ENCODE peak calls at places on chromosomes 13 and 19, in ten cellular contexts. A is GM23338; D is C1 segment of cervical spinal cord; L is cerebellar cortex; M is naive thymus-derived CD4-positive, alpha-beta T cell; B is ELR; U is NCI-H1694 treated with DMSO at 0.1 percent for 48 hours; V is body of pancreas; W is stimulated activated CD4-positive, alpha-beta T cell treated with anti-CD3 and anti-CD28 coated beads, Interleukin-15, amount 100 ng/mL, for 24 hours; C is RWPE1. O is an unnamed sample.

GRCh38 chr19:33832633-33833032 is 36.0 kb downstream of the KCTD15 start:
- DNase-seq in A (no peak), U (no peak), D (no peak), W (no peak), C (no peak), V (no peak), M (no peak), L (no peak), B (no peak), O (no peak)

GRCh38 chr19:1665565-1666047 is 13.2 kb upstream of the TCF3 start:
- DNase-seq in V (no peak), B (no peak), A (no peak), C (no peak), U (no peak), W (no peak), L (no peak), D (no peak), M (no peak), O (no peak)

GRCh38 chr13:98478134-98479129 is 98.5 kb downstream of the STK24 start:
- DNase-seq in M (peak), V (no peak), A (peak), L (no peak), D (no peak), B (peak), C (no peak), U (no peak), W (peak), O (no peak)

GRCh38 chr19:39941615-39942507 is 7.4 kb upstream of the FCGBP start:
- DNase-seq in B (peak), M (peak), A (no peak), W (peak), V (no peak), U (no peak), C (no peak), L (no peak), D (no peak), O (no peak)

GRCh38 chr13:41418027-41418426 is 39.3 kb upstream of the RGCC start:
- DNase-seq in U (no peak), A (no peak), C (no peak), M (no peak), L (no peak), D (no peak), B (peak), V (no peak), W (no peak), O (no peak)

GRCh38 chr19:661427-662196 is 1.4 kb downstream of the RNF126 start:
- DNase-seq in U (no peak), D (no peak), V (no peak), M (peak), C (peak), B (peak), W (peak), L (no peak), A (no peak), O (no peak)

GRCh38 chr19:38441660-38442348 is 8.3 kb downstream of the RYR1 start:
- DNase-seq in V (no peak), U (no peak), L (peak), M (no peak), D (no peak), A (peak), C (no peak), W (no peak), B (peak), O (no peak)

GRCh38 chr19:5719274-5719960 is 529 bp downstream of the LONP1 start:
- DNase-seq in L (no peak), D (no peak), A (peak), V (no peak), C (peak), W (peak), U (no peak), M (no peak), B (peak), O (no peak)

GRCh38 chr19:2290441-2291184 is 8.6 kb upstream of the PEAK3 start:
- DNase-seq in W (peak), M (peak), V (no peak), C (no peak), A (peak), B (no peak), D (no peak), L (no peak), U (no peak), O (no peak)

GRCh38 chr19:39416626-39417120 is 4.2 kb downstream of the PLEKHG2 start:
- DNase-seq in A (no peak), U (no peak), W (no peak), V (no peak), L (no peak), D (no peak), M (no peak), B (no peak), C (no peak), O (no peak)

GRCh38 chr13:39729161-39729560 is 73.7 kb downstream of the COG6 start:
- DNase-seq in B (no peak), V (no peak), L (no peak), U (peak), A (no peak), C (no peak), M (no peak), W (no peak), D (no peak), O (no peak)

GRCh38 chr13:75399168-75399878 is 82.6 kb downstream of the TBC1D4 start:
- DNase-seq in V (no peak), D (no peak), U (no peak), A (no peak), C (no peak), W (no peak), M (no peak), L (no peak), B (peak), O (no peak)

GRCh38 chr19:47891923-47892666 is 6.0 kb upstream of the SULT2A1 start:
- DNase-seq in A (peak), M (no peak), W (no peak), C (no peak), L (no peak), B (no peak), U (no peak), V (peak), D (no peak), O (no peak)

GRCh38 chr19:16386619-16387240 is 62.1 kb downstream of the KLF2 start:
- DNase-seq in W (peak), V (peak), M (no peak), L (peak), C (peak), U (peak), B (peak), D (peak), A (peak), O (peak)

GRCh38 chr19:48290923-48291700 is 21.2 kb downstream of the ZNF114 start:
- DNase-seq in D (peak), W (peak), B (peak), A (peak), L (peak), U (peak), C (peak), M (peak), V (peak), O (peak)

GRCh38 chr19:12364391-12365093 is 941 bp downstream of the ZNF442 start:
- DNase-seq in B (peak), L (peak), D (peak), U (no peak), A (peak), W (peak), M (no peak), C (peak), V (peak), O (peak)